ENCODE peak calls at places on chromosomes 13 and 19, in nine cellular contexts. D is suprapubic skin, V is H1, M is sigmoid colon, H is GM23338, S is endothelial cell of umbilical vein, X is stomach, L is upper lobe of left lung, F is prostate gland. N is an unnamed sample.

GRCh38 chr19:35592226-35592625 is 6.3 kb downstream of the PMIS2 start:
- DNase-seq in S (peak), F (peak), H (peak), D (no peak), V (peak), M (no peak), X (peak), L (no peak), N (no peak)

GRCh38 chr13:98838776-98839175 is 86.3 kb upstream of the SLC15A1 start:
- DNase-seq in F (no peak), L (no peak), H (no peak), D (no peak), S (no peak), M (no peak), X (no peak), V (no peak), N (no peak)

GRCh38 chr13:75376792-75377402 is 105.1 kb downstream of the TBC1D4 start:
- DNase-seq in F (no peak), D (no peak), M (no peak), L (no peak), V (no peak), X (no peak), S (no peak), H (no peak), N (no peak)

GRCh38 chr13:78934336-78934735 is 275.4 kb upstream of the OBI1 start:
- DNase-seq in L (no peak), D (no peak), S (no peak), F (no peak), H (peak), M (no peak), V (no peak), X (no peak), N (no peak)

GRCh38 chr19:39199025-39199424 is 2.3 kb downstream of the NCCRP1 start:
- DNase-seq in X (peak), M (peak), H (no peak), S (peak), V (no peak), D (no peak), F (no peak), L (no peak), N (no peak)

GRCh38 chr13:106349080-106349841 is 186.2 kb downstream of the EFNB2 start:
- DNase-seq in D (no peak), V (peak), F (peak), S (peak), H (peak), X (peak), L (peak), M (no peak), N (no peak)

GRCh38 chr13:59701261-59701660 is 462.5 kb downstream of the DIAPH3 start:
- DNase-seq in L (no peak), F (no peak), M (no peak), X (no peak), H (no peak), D (no peak), S (no peak), V (no peak), N (no peak)

GRCh38 chr19:13795595-13796300 is 505 bp downstream of the ZSWIM4 start:
- DNase-seq in F (peak), V (no peak), X (no peak), D (no peak), L (no peak), H (peak), S (peak), M (no peak), N (peak)

GRCh38 chr13:101941095-101941777 is 460.6 kb downstream of the FGF14 start:
- DNase-seq in S (no peak), H (peak), M (no peak), X (no peak), F (no peak), V (no peak), L (no peak), D (no peak), N (no peak)

GRCh38 chr19:18522124-18522861 is 423 bp upstream of the ELL start:
- DNase-seq in M (peak), X (peak), V (peak), H (peak), D (peak), S (peak), L (peak), F (peak), N (peak)

GRCh38 chr13:86298741-86299140 is 499.5 kb upstream of the SLITRK6 start:
- DNase-seq in V (no peak), S (no peak), M (no peak), H (no peak), X (no peak), D (no peak), F (no peak), L (no peak), N (no peak)

GRCh38 chr13:44899967-44900366 is 89.3 kb downstream of the NUFIP1 start:
- DNase-seq in V (no peak), S (no peak), F (no peak), D (no peak), H (no peak), L (no peak), X (no peak), M (no peak), N (no peak)

GRCh38 chr19:9856609-9857008 is 21.5 kb downstream of the PIN1 start:
- DNase-seq in S (no peak), L (no peak), V (no peak), H (no peak), X (no peak), F (no peak), M (no peak), D (no peak), N (no peak)

GRCh38 chr19:41174297-41174928 is 18.6 kb upstream of the CYP2S1 start:
- DNase-seq in S (no peak), F (no peak), L (no peak), H (no peak), M (no peak), D (no peak), X (peak), V (no peak), N (no peak)

GRCh38 chr13:50326746-50327145 is 311.5 kb downstream of the KCNRG start:
- DNase-seq in S (no peak), H (no peak), D (no peak), X (no peak), M (no peak), F (no peak), V (no peak), L (no peak), N (no peak)

GRCh38 chr19:1259873-1260748 is 9.0 kb upstream of the CIRBP start:
- DNase-seq in F (no peak), X (no peak), M (peak), L (peak), V (no peak), H (no peak), D (no peak), S (peak), N (no peak)

GRCh38 chr19:54638683-54639082 is 8.4 kb downstream of the LILRB1 start:
- DNase-seq in L (no peak), H (no peak), F (no peak), V (no peak), S (no peak), D (no peak), X (no peak), M (no peak), N (no peak)

GRCh38 chr13:37357548-37357947 is 241.0 kb downstream of the POSTN start:
- DNase-seq in V (no peak), H (no peak), L (no peak), M (no peak), F (no peak), D (no peak), S (no peak), X (no peak), N (no peak)

GRCh38 chr13:107374038-107374437 is 806.1 kb upstream of the ARGLU1 start:
- DNase-seq in S (no peak), F (no peak), L (no peak), X (no peak), H (no peak), M (no peak), D (no peak), V (no peak), N (no peak)

GRCh38 chr13:30061217-30061616 is 210.8 kb upstream of the UBL3 start:
- DNase-seq in M (no peak), L (no peak), D (no peak), H (no peak), V (no peak), F (no peak), X (no peak), S (no peak), N (no peak)

GRCh38 chr13:98143157-98143553 is 261 bp downstream of the FARP1 start:
- DNase-seq in L (peak), F (no peak), S (no peak), H (no peak), D (no peak), M (peak), X (no peak), V (no peak), N (no peak)

GRCh38 chr19:29537601-29538000 is 11.8 kb downstream of the VSTM2B start:
- DNase-seq in F (no peak), L (no peak), M (no peak), X (peak), V (peak), H (no peak), D (peak), S (no peak), N (no peak)

GRCh38 chr19:1261863-1262686 is 7.1 kb upstream of the CIRBP start:
- DNase-seq in X (peak), H (no peak), F (peak), V (no peak), D (no peak), L (peak), S (no peak), M (peak), N (peak)

GRCh38 chr13:113765241-113765910 is 6.3 kb downstream of the TMEM255B start:
- DNase-seq in L (no peak), D (peak), S (no peak), X (no peak), H (peak), V (no peak), M (peak), F (no peak), N (no peak)

GRCh38 chr19:55605637-55606470 is at the start of gene ZNF865:
- DNase-seq in M (peak), X (peak), H (peak), S (peak), D (peak), V (peak), F (peak), L (no peak), N (peak)

GRCh38 chr19:46394398-46394797 is 19.0 kb downstream of the CCDC8 start:
- DNase-seq in X (no peak), H (no peak), L (no peak), D (no peak), F (no peak), M (peak), V (no peak), S (no peak), N (no peak)

GRCh38 chr19:55083004-55083850 is 7.6 kb downstream of the EPS8L1 start:
- DNase-seq in V (peak), L (peak), H (peak), X (no peak), D (no peak), M (no peak), S (no peak), F (no peak), N (no peak)

GRCh38 chr19:56477429-56478338 is 539 bp upstream of the ZNF667 start:
- DNase-seq in H (peak), S (peak), X (peak), V (peak), F (peak), D (peak), M (peak), L (peak), N (peak)

GRCh38 chr19:12647490-12648071 is 19.0 kb downstream of the MAN2B1 start:
- DNase-seq in X (peak), M (peak), L (peak), H (peak), D (no peak), S (peak), F (peak), V (peak), N (no peak)

GRCh38 chr13:29743229-29743786 is 107.1 kb downstream of the UBL3 start:
- DNase-seq in H (no peak), M (peak), V (no peak), F (no peak), X (no peak), S (peak), L (no peak), D (peak), N (peak)

GRCh38 chr19:5826531-5827341 is 12.8 kb downstream of the FUT6 start:
- DNase-seq in F (peak), V (peak), S (no peak), M (peak), X (peak), L (no peak), D (no peak), H (peak), N (peak)

GRCh38 chr19:35590875-35591274 is 4.9 kb downstream of the PMIS2 start:
- DNase-seq in D (no peak), S (no peak), M (no peak), V (no peak), L (no peak), H (no peak), F (no peak), X (no peak), N (no peak)

GRCh38 chr19:18044825-18045304 is 36.9 kb downstream of the ARRDC2 start:
- DNase-seq in D (peak), X (peak), M (peak), S (no peak), L (no peak), F (peak), V (peak), H (peak), N (peak)

GRCh38 chr13:28623782-28624706 is 34.9 kb upstream of the POMP start:
- DNase-seq in H (no peak), V (no peak), S (no peak), X (no peak), M (no peak), L (no peak), F (no peak), D (no peak), N (no peak)

GRCh38 chr13:40993987-40994386 is 25.1 kb downstream of the ELF1 start:
- DNase-seq in V (no peak), L (no peak), H (peak), D (no peak), M (no peak), X (peak), S (no peak), F (peak), N (peak)

GRCh38 chr13:40995997-40996396 is 23.1 kb downstream of the ELF1 start:
- DNase-seq in F (no peak), M (no peak), H (no peak), D (no peak), V (no peak), S (no peak), X (no peak), L (no peak), N (no peak)

GRCh38 chr13:40992678-40993077 is 26.4 kb downstream of the ELF1 start:
- DNase-seq in D (no peak), F (no peak), H (no peak), L (no peak), M (no peak), X (no peak), S (peak), V (no peak), N (no peak)

GRCh38 chr13:40994581-40995230 is 24.4 kb downstream of the ELF1 start:
- DNase-seq in V (no peak), F (no peak), X (no peak), L (no peak), D (no peak), H (no peak), S (no peak), M (no peak), N (no peak)

GRCh38 chr13:40993119-40993518 is 26.0 kb downstream of the ELF1 start:
- DNase-seq in S (no peak), F (no peak), V (no peak), X (no peak), M (no peak), D (no peak), H (peak), L (peak), N (no peak)
- TF ChIP-seq POLR2AphosphoS5 in S (no peak), F (no peak), V (no peak), X (no peak), M (no peak), D (no peak), H (no peak), L (no peak), N (no peak)

DNA sequence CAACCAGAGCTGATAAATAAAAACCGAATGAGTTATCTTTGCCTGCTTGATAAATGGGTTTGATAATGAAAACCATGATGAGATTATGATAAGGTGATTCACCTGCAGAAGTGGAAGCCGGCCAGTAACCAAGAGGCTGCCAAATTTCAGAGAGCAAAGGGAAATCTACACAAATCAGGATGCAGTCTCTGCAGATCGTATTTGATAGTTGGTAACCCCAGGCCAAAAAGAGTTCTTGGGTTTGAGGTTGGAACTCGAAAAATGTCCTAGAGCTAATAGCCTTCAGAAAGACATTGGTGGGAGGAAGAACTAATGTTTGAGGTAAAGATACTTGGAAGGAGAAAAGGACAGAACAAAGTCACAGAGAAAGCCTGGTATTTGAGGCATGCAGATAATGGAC is 9.6 kb upstream of the LATS2 start:
- DNase-seq in S (no peak), L (no peak), V (no peak), X (no peak), M (no peak), H (no peak), D (no peak), F (no peak), N (no peak)
- TF ChIP-seq POLR2AphosphoS5 in S (no peak), L (no peak), V (no peak), X (no peak), M (no peak), H (no peak), D (no peak), F (no peak), N (no peak)

DNA sequence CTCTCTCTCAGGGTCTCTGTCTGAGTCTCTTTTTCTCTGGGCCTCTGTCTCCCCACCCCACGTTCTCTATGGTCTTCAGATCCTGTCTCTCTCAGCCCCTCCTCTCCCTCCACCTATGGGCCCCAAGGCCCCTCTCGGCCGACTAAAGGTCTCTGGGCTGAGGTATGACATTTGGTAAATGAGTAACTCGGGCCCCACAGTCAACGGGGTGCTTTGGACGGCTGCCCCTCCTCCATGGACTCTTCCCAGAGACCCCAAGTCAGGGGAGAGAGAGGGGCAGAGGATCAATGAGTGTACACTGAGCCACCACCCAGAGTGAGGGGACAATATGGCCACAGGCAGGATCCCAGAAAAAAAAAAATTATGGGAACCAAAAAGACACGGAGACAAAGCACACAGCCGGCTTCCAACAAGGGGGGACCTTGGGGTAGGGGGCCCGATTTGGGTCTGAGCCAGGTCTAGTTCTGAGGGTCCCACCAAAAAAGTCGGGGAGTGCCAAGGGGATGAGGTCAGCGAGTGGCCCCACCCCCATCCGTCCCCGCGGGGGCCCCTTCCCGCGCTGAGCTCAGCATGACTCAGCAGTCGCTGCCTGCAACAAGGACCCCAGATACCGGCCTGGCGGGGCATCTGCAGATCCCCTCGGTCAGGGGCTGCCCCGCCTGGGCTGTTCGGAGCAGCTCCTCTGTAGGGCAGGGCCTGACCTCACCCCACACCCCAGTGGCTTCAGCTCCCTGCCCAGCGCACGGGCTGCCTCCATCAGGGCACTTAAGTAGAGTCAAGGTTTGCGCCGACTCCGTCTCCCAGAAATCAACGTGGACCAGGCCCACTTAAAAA is 1.5 kb upstream of the FTL start:
- DNase-seq in L (peak), M (peak), D (no peak), H (peak), V (peak), S (peak), F (peak), X (peak), N (peak)
- TF ChIP-seq POLR2AphosphoS5 in L (peak), M (peak), D (no peak), H (peak), V (peak), S (peak), F (peak), X (peak), N (peak)

GRCh38 chr19:10960314-10961072 is at the start of gene SMARCA4:
- DNase-seq in F (peak), H (peak), X (peak), V (peak), D (peak), M (peak), L (peak), S (peak), N (peak)
- TF ChIP-seq POLR2AphosphoS5 in F (peak), H (peak), X (peak), V (peak), D (peak), M (peak), L (peak), S (peak), N (peak)

DNA sequence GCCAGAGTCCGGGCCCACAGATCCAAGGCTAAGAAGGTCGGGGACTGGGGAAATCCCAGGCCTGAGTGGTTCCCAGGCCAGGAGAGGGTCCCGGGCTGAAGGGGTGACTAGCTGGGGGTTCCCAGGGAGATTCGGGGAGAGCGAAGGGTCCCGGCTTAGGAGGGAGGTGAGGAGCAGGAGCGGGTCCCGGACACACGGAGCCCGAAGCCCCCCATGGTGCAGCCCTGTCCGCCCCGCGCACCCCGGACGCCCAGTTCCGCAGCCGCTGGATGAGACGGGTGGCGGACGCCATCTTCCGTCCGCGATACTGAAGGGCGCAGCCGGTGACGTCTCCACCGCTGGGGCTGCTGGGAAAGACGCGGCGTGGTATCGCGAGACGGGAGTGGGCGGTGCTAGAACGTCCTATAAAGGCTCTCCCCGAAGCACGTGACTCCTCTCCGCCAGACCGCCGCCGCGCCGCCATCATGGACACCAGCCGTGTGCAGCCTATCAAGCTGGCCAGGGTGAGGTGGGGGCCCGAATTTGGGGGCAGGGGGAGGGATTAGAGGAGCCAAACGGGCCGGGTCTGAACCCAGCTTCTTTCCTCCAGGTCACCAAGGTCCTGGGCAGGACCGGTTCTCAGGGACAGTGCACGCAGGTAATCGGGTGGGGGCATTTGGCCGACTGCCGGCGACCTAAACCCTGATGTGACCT is at the start of the genes NDUFA7 and RPS28:
- DNase-seq in S (peak), L (peak), V (peak), M (peak), H (peak), F (peak), X (peak), D (peak), N (peak)
- TF ChIP-seq POLR2AphosphoS5 in S (peak), L (peak), V (peak), M (peak), H (peak), F (peak), X (peak), D (peak), N (peak)

GRCh38 chr19:49453757-49454248 is 778 bp downstream of the ALDH16A1 start:
- DNase-seq in D (no peak), S (no peak), L (no peak), F (no peak), X (no peak), M (no peak), V (no peak), H (no peak), N (no peak)
- TF ChIP-seq POLR2AphosphoS5 in D (no peak), S (no peak), L (no peak), F (no peak), X (no peak), M (no peak), V (no peak), H (no peak), N (no peak)

GRCh38 chr19:4649392-4650094 is 10.2 kb downstream of the TNFAIP8L1 start:
- DNase-seq in X (no peak), S (no peak), D (no peak), F (no peak), V (no peak), L (no peak), M (no peak), H (no peak), N (no peak)
- TF ChIP-seq POLR2AphosphoS5 in X (no peak), S (no peak), D (no peak), F (no peak), V (no peak), L (no peak), M (no peak), H (no peak), N (no peak)